ENCODE peak calls at places on chromosome 22, in six cellular contexts. V is adipocyte, K is K562, Z is body of pancreas, Y is PC-3, R is left lung. N is an unnamed sample.

GRCh38 chr22:31295413-31295812 is 3.1 kb upstream of the PIK3IP1 start:
- DNase-seq in V (no peak), K (no peak), Z (no peak), Y (no peak), R (no peak), N (no peak)

GRCh38 chr22:43925433-43926348 is 2.1 kb downstream of the PNPLA3 start:
- DNase-seq in V (peak; percentile 4), K (no peak), Z (no peak), Y (no peak), R (no peak), N (peak; percentile 11)

GRCh38 chr22:29773233-29773632 is 6.1 kb downstream of the UQCR10 start:
- DNase-seq in V (peak; percentile 24), K (no peak), Z (no peak), Y (peak; percentile 80), R (no peak), N (no peak)

GRCh38 chr22:46577361-46578249 is 40.2 kb upstream of the CELSR1 start:
- DNase-seq in V (peak; percentile 46), K (peak; percentile 27), Z (no peak), Y (no peak), R (peak; percentile 38), N (no peak)

GRCh38 chr22:17860220-17860965 is 86.1 kb upstream of the BID start:
- DNase-seq in V (no peak), K (no peak), Z (no peak), Y (no peak), R (no peak), N (no peak)

GRCh38 chr22:17562906-17563870 is at the start of gene SLC25A18:
- DNase-seq in V (no peak), K (peak; percentile 37), Z (no peak), Y (no peak), R (no peak), N (peak; percentile 77)

GRCh38 chr22:28179392-28179791 is 260.3 kb upstream of the PITPNB start:
- DNase-seq in V (no peak), K (no peak), Z (no peak), Y (no peak), R (no peak), N (no peak)

GRCh38 chr22:39985383-39986045 is 9.2 kb upstream of the FAM83F start:
- DNase-seq in V (no peak), K (no peak), Z (no peak), Y (no peak), R (no peak), N (no peak)

GRCh38 chr22:29663230-29663826 is 56.5 kb upstream of the CABP7 start:
- DNase-seq in V (no peak), K (no peak), Z (no peak), Y (no peak), R (no peak), N (no peak)

GRCh38 chr22:23496445-23496833 is 83.7 kb downstream of the IGLL1 start:
- DNase-seq in V (no peak), K (no peak), Z (no peak), Y (no peak), R (no peak), N (no peak)

GRCh38 chr22:42766860-42767259 is 46.2 kb upstream of the A4GALT start:
- DNase-seq in V (no peak), K (no peak), Z (no peak), Y (no peak), R (peak; percentile 48), N (no peak)

GRCh38 chr22:34395370-34395769 is 475.1 kb upstream of the LARGE1 start:
- DNase-seq in V (no peak), K (no peak), Z (no peak), Y (no peak), R (no peak), N (no peak)

GRCh38 chr22:26367402-26368245 is 61.4 kb upstream of the ASPHD2 start:
- DNase-seq in V (peak; percentile 75), K (peak; percentile 50), Z (peak; percentile 48), Y (peak; percentile 68), R (no peak), N (peak; percentile 59)

GRCh38 chr22:35037089-35037488 is 28.9 kb upstream of the ISX start:
- DNase-seq in V (peak; percentile 20), K (no peak), Z (no peak), Y (peak; percentile 15), R (no peak), N (no peak)

GRCh38 chr22:44957267-44957905 is 52.4 kb downstream of the PHF21B start:
- DNase-seq in V (peak; percentile 8), K (no peak), Z (no peak), Y (peak; percentile 5), R (no peak), N (no peak)

GRCh38 chr22:29244785-29245625 is 22.8 kb downstream of the RHBDD3 start:
- DNase-seq in V (no peak), K (no peak), Z (no peak), Y (no peak), R (no peak), N (no peak)

GRCh38 chr22:45483918-45484499 is 18.7 kb upstream of the FBLN1 start:
- DNase-seq in V (no peak), K (no peak), Z (no peak), Y (no peak), R (no peak), N (no peak)

GRCh38 chr22:48453751-48454485 is 1373.8 kb downstream of the BRD1 start:
- DNase-seq in V (no peak), K (no peak), Z (no peak), Y (no peak), R (no peak), N (no peak)

GRCh38 chr22:44361391-44362126 is 48.8 kb upstream of the SHISAL1 start:
- DNase-seq in V (no peak), K (no peak), Z (no peak), Y (peak; percentile 78), R (no peak), N (no peak)

DNA sequence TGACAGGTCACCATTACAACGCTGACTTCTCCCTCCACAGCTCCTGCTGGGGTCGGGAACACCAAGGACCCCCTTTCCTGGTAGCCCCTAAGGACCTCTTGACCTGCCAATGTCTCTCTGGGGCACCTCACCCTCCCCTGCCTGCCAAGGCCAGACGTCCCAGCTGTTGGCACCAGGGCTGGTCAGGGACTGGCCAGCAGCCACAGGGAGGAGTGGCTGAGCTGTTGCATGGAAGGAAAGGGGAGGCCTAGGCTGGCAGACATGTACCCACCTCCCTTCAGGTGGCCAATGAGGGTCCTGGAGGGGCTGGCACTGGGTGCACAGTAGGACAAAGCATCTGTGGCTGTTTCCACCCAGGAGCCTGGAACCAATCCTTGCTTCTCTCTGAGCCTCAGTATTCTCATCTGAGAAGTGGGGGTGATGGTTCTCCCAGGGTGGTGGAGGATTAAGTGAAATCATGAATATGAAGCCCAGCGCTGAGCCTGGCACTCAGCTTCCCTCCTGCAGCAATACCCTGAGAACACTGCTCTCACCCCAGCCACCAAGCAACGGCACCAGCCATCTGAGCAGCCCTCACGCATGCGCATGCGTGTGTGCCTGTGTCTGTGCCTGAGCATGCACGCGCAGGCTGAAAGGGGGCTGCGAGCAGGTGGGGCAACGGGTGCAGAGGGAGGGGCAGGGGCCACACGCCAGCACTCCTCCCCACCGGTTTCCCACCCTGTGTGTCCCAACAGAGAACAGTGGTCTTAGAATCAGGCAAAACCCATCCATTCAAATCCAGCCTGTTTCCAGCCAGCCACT is 5.9 kb downstream of the KCNJ4 start:
- DNase-seq in V (no peak), K (no peak), Z (no peak), Y (no peak), R (no peak), N (no peak)
- H3K4me3 ChIP-seq in V (no peak overlapping the region), K (no peak overlapping the region), Z (no peak overlapping the region), Y (no peak overlapping the region), R (no peak overlapping the region), N (no peak overlapping the region)

DNA sequence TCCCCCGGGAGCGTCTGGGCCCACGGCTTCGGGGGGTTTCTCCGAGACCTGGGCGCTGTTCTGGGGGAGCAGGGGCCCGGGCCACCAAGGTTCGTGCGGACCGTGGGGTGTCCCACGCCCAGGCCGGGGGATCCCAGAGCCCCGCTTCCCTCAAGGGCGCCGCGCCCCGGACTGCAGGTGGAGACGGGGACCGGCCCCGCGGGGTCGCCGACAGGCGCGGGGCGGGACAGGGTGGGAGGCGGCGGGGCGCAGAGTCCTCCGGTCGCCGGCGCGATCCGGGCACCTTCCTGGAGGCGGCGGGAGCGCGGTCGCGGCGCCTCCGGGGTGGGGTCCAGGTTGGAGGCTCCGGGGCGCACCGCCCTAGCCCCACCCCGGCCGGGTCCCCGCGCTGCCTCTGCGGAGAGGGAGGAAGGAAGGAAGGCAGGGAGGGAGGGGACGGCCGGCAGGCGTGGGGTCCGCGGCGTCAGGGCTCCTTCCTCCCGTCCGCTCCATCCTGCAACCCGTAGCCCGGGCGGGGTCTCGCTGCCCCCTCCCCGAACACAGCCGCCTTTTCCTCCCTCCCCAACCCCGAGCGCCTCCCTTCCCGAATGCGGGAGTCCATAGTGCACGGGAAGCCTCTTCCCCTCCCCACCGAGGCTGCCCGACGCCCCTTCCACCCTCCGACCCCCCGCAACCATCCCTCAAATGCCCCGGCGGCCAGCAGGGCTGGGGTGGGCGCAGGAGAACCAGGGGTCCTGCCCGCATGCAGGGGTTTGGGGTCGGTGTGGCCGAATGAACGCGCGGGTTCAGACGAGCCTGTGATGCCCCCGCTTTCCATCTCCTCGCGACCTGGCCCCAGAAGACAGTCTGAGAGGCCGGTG is 4.3 kb upstream of the ZBED4 start:
- DNase-seq in V (no peak), K (no peak), Z (no peak), Y (no peak), R (no peak), N (no peak)
- H3K4me3 ChIP-seq in V (peak overlapping the region; percentile 27), K (no peak overlapping the region), Z (peak overlapping the region; percentile 40), Y (no peak overlapping the region), R (peak overlapping the region; percentile 47), N (no peak overlapping the region)

GRCh38 chr22:49850021-49850911 is 3.4 kb upstream of the ZBED4 start:
- DNase-seq in V (no peak), K (no peak), Z (no peak), Y (no peak), R (no peak), N (no peak)
- H3K4me3 ChIP-seq in V (no peak overlapping the region), K (no peak overlapping the region), Z (no peak overlapping the region), Y (no peak overlapping the region), R (peak overlapping the region; percentile 47), N (no peak overlapping the region)

GRCh38 chr22:41561788-41562187 is 978 bp downstream of the CSDC2 start:
- DNase-seq in V (no peak), K (no peak), Z (peak; percentile 70), Y (no peak), R (no peak), N (no peak)

GRCh38 chr22:41561335-41561734 is 525 bp downstream of the CSDC2 start:
- DNase-seq in V (peak; percentile 32), K (no peak), Z (no peak), Y (no peak), R (no peak), N (no peak)

GRCh38 chr22:41564563-41564962 is 3.8 kb downstream of the CSDC2 start:
- DNase-seq in V (no peak), K (no peak), Z (no peak), Y (peak; percentile 66), R (no peak), N (no peak)

GRCh38 chr22:41562461-41562860 is 1.7 kb downstream of the CSDC2 start:
- DNase-seq in V (no peak), K (no peak), Z (no peak), Y (no peak), R (no peak), N (no peak)

GRCh38 chr22:41563051-41563711 is 2.4 kb downstream of the CSDC2 start:
- DNase-seq in V (peak; percentile 73), K (peak; percentile 55), Z (no peak), Y (peak; percentile 60), R (no peak), N (peak; percentile 70)
- H3K4me3 ChIP-seq in V (no peak overlapping the region), K (no peak overlapping the region), Z (no peak overlapping the region), Y (peak overlapping the region; percentile 37), R (no peak overlapping the region), N (no peak overlapping the region)

N was measured in fibroblast of pulmonary artery.